ENCODE peak calls at places on chromosome 13, in six cellular contexts. G is H1, X is uterus, Q is transverse colon, Y is GM23338, V is kidney. A is an unnamed sample.

GRCh38 chr13:97003071-97003470 is 8.8 kb upstream of the OXGR1 start:
- DNase-seq in Y (no peak), G (no peak), X (no peak), Q (no peak), V (no peak), A (no peak)

GRCh38 chr13:44333950-44334675 is 39.5 kb upstream of the SERP2 start:
- DNase-seq in V (no peak), X (no peak), Q (no peak), Y (no peak), G (no peak), A (no peak)

GRCh38 chr13:74135306-74136088 is 1.3 kb upstream of the KLF12 start:
- DNase-seq in X (peak), Y (peak), V (peak), G (no peak), Q (peak), A (no peak)

GRCh38 chr13:88628882-88629281 is 957.7 kb downstream of the SLITRK5 start:
- DNase-seq in X (no peak), Y (no peak), V (no peak), G (no peak), Q (no peak), A (no peak)

GRCh38 chr13:85500716-85501256 is 298.4 kb downstream of the SLITRK6 start:
- DNase-seq in V (no peak), G (no peak), Q (no peak), Y (no peak), X (no peak), A (no peak)

GRCh38 chr13:71028884-71029283 is 838.1 kb downstream of the DACH1 start:
- DNase-seq in Y (no peak), X (no peak), Q (no peak), V (no peak), G (no peak), A (no peak)

GRCh38 chr13:98998831-98999634 is 21.2 kb upstream of the DOCK9 start:
- DNase-seq in V (no peak), G (no peak), X (peak), Y (no peak), Q (no peak), A (no peak)

GRCh38 chr13:75762066-75762937 is 126.2 kb downstream of the LMO7 start:
- DNase-seq in V (no peak), X (no peak), G (no peak), Q (no peak), Y (no peak), A (no peak)

GRCh38 chr13:47332149-47332548 is 435.3 kb upstream of the HTR2A start:
- DNase-seq in G (no peak), X (no peak), V (no peak), Y (no peak), Q (no peak), A (no peak)

GRCh38 chr13:48636550-48636949 is 17.2 kb upstream of the CYSLTR2 start:
- DNase-seq in X (no peak), G (no peak), V (no peak), Y (no peak), Q (no peak), A (no peak)

GRCh38 chr13:79435549-79435948 is 29.5 kb upstream of the RBM26 start:
- DNase-seq in Q (no peak), G (no peak), Y (no peak), V (no peak), X (no peak), A (no peak)

GRCh38 chr13:59663707-59664106 is 500.0 kb downstream of the DIAPH3 start:
- DNase-seq in V (no peak), Q (no peak), G (no peak), X (no peak), Y (no peak), A (no peak)

GRCh38 chr13:44484562-44485164 is 91.5 kb downstream of the TSC22D1 start:
- DNase-seq in V (no peak), Y (no peak), G (no peak), X (no peak), Q (no peak), A (no peak)

GRCh38 chr13:26017196-26017921 is 34.5 kb downstream of the SHISA2 start:
- DNase-seq in V (no peak), G (no peak), Y (no peak), Q (no peak), X (no peak), A (no peak)

GRCh38 chr13:92806215-92806614 is 420.4 kb upstream of the GPC6 start:
- DNase-seq in X (no peak), G (no peak), Y (no peak), Q (no peak), V (no peak), A (no peak)

GRCh38 chr13:34515201-34515600 is 426.9 kb upstream of the NBEA start:
- DNase-seq in G (no peak), Y (no peak), V (no peak), X (no peak), Q (no peak), A (no peak)

GRCh38 chr13:48564046-48564445 is 31.2 kb upstream of the RCBTB2 start:
- DNase-seq in X (no peak), Q (no peak), G (no peak), V (no peak), Y (no peak), A (no peak)

GRCh38 chr13:60448907-60449510 is 52.0 kb downstream of the TDRD3 start:
- DNase-seq in X (no peak), V (no peak), Q (no peak), G (no peak), Y (peak), A (no peak)

GRCh38 chr13:50400035-50400726 is 384.9 kb downstream of the KCNRG start:
- DNase-seq in G (no peak), V (no peak), Y (no peak), Q (no peak), X (peak), A (peak)

GRCh38 chr13:99980201-99981114 is 1.1 kb upstream of the ZIC2 start:
- DNase-seq in V (peak), Y (peak), X (peak), G (no peak), Q (peak), A (no peak)

GRCh38 chr13:59780058-59780457 is 383.7 kb downstream of the DIAPH3 start:
- DNase-seq in V (no peak), X (no peak), Q (no peak), G (no peak), Y (no peak), A (no peak)

GRCh38 chr13:102402292-102402691 is 444 bp upstream of the FGF14 start:
- DNase-seq in Q (peak), X (peak), V (peak), Y (peak), G (peak), A (peak)

GRCh38 chr13:21043898-21044297 is 17.5 kb downstream of the LATS2 start:
- DNase-seq in X (no peak), G (no peak), V (no peak), Q (no peak), Y (no peak), A (no peak)

GRCh38 chr13:32115069-32115468 is 83.5 kb downstream of the FRY start:
- DNase-seq in V (no peak), Q (no peak), G (no peak), X (no peak), Y (no peak), A (no peak)

GRCh38 chr13:35994131-35994966 is 136.8 kb downstream of the DCLK1 start:
- DNase-seq in V (no peak), Y (no peak), G (no peak), Q (no peak), X (peak), A (no peak)

GRCh38 chr13:47794963-47795362 is 206.1 kb downstream of the SUCLA2 start:
- DNase-seq in Q (no peak), G (no peak), X (no peak), Y (peak), V (no peak), A (no peak)

GRCh38 chr13:32086366-32086765 is 54.8 kb downstream of the FRY start:
- DNase-seq in X (peak), Y (no peak), V (no peak), Q (no peak), G (no peak), A (no peak)

GRCh38 chr13:75405976-75406703 is 75.8 kb downstream of the TBC1D4 start:
- DNase-seq in V (no peak), G (no peak), Y (no peak), X (no peak), Q (no peak), A (no peak)

GRCh38 chr13:43865892-43866291 is 13.6 kb downstream of the CCDC122 start:
- DNase-seq in G (no peak), Y (no peak), X (no peak), V (no peak), Q (no peak), A (no peak)

GRCh38 chr13:31476753-31477152 is 262.6 kb upstream of the RXFP2 start:
- DNase-seq in Y (peak), X (no peak), Q (no peak), V (no peak), G (no peak), A (no peak)

GRCh38 chr13:113078895-113079720 is 26.5 kb upstream of the F7 start:
- DNase-seq in Q (no peak), G (no peak), X (no peak), Y (no peak), V (peak), A (peak)

GRCh38 chr13:113851826-113852535 is 11.9 kb downstream of the GAS6 start:
- DNase-seq in X (peak), Q (no peak), G (no peak), Y (no peak), V (peak), A (no peak)

GRCh38 chr13:52650731-52651130 is 1.9 kb upstream of the SUGT1 start:
- DNase-seq in G (no peak), Q (no peak), Y (no peak), X (no peak), V (no peak), A (no peak)

GRCh38 chr13:46035066-46035465 is 17.5 kb downstream of the ZC3H13 start:
- DNase-seq in Q (no peak), Y (no peak), X (no peak), V (no peak), G (no peak), A (no peak)

GRCh38 chr13:59744747-59745394 is 418.9 kb downstream of the DIAPH3 start:
- DNase-seq in V (no peak), Q (no peak), Y (peak), G (no peak), X (no peak), A (no peak)

GRCh38 chr13:95862401-95862800 is 185.5 kb downstream of the DNAJC3 start:
- DNase-seq in Q (no peak), G (no peak), X (no peak), V (no peak), Y (no peak), A (no peak)
- H3K4me3 ChIP-seq in Q (no peak), G (no peak), X (no peak), V (no peak), Y (no peak), A (no peak)

GRCh38 chr13:41310963-41311606 is at the start of gene NAA16:
- DNase-seq in V (peak), G (peak), Q (peak), X (peak), Y (peak), A (peak)
- TF ChIP-seq CTCF in V (no peak), G (no peak), Q (peak), X (no peak), Y (no peak), A (peak)

GRCh38 chr13:110279684-110280083 is 27.3 kb downstream of the COL4A1 start:
- DNase-seq in X (no peak), G (no peak), Y (no peak), V (no peak), Q (no peak), A (no peak)

GRCh38 chr13:110277357-110277950 is 29.5 kb downstream of the COL4A1 start:
- DNase-seq in V (no peak), Q (no peak), Y (no peak), G (no peak), X (no peak), A (no peak)

GRCh38 chr13:110280996-110281688 is 25.8 kb downstream of the COL4A1 start:
- DNase-seq in V (peak), X (peak), Q (peak), G (no peak), Y (no peak), A (no peak)

GRCh38 chr13:110280231-110280813 is 26.6 kb downstream of the COL4A1 start:
- DNase-seq in V (no peak), Y (no peak), Q (no peak), G (no peak), X (no peak), A (no peak)

GRCh38 chr13:110278859-110279258 is 28.1 kb downstream of the COL4A1 start:
- DNase-seq in Y (no peak), Q (no peak), X (no peak), G (no peak), V (no peak), A (no peak)
- H3K27ac ChIP-seq in Y (no peak), Q (peak), X (peak), G (no peak), V (no peak), A (no peak)

GRCh38 chr13:24038846-24039330 is 121.6 kb upstream of the SPATA13 start:
- DNase-seq in Y (no peak), Q (peak), V (no peak), X (no peak), G (no peak), A (peak)

GRCh38 chr13:24036115-24036514 is 124.4 kb upstream of the SPATA13 start:
- DNase-seq in X (no peak), Q (no peak), G (no peak), Y (no peak), V (no peak), A (no peak)

GRCh38 chr13:24040835-24041234 is 119.7 kb upstream of the SPATA13 start:
- DNase-seq in Q (no peak), G (no peak), X (no peak), Y (peak), V (no peak), A (no peak)

GRCh38 chr13:24039621-24040475 is 120.7 kb upstream of the SPATA13 start:
- DNase-seq in G (no peak), V (no peak), Y (no peak), Q (no peak), X (no peak), A (no peak)

DNA sequence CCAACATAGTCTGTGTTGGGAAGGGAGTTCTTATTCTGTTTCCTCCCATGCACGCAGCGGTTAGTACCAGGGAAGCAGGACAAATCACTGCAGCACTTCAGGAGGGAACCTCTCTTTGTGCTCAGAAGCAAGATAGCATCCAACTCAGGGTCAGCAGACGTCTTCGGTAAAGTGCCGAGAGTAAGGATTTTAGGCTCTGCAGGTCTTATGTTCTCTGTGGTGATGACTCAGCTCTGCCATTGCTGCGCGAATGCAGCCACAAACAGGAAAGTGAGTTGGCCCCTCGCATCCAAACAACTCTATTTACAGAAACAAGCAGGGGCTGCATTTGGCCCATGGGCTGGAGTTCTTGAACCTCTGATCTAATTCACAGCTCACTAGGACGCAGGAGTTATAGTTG is 122.1 kb upstream of the SPATA13 start:
- DNase-seq in Y (no peak), Q (no peak), X (no peak), V (no peak), G (no peak), A (no peak)
- H3K4me3 ChIP-seq in Y (no peak), Q (no peak), X (no peak), V (no peak), G (no peak), A (no peak)